ENCODE peak calls at places on chromosomes 16 and 17, in ten cellular contexts. S, U, Z, T, M, F, R, L, C and X are unnamed samples.

GRCh38 chr16:86975445-86975844 is 341.7 kb downstream of the C16orf95 start:
- DNase-seq in S (peak; percentile 88), U (no peak), Z (no peak), T (no peak), M (no peak), F (no peak), R (no peak), L (no peak), C (no peak), X (no peak)

GRCh38 chr17:49260011-49260921 is 29.7 kb upstream of the PHOSPHO1 start:
- DNase-seq in S (peak; percentile 89), U (peak; percentile 29), Z (peak; percentile 90), T (peak; percentile 76), M (no peak), F (peak; percentile 55), R (no peak), L (peak; percentile 36), C (no peak), X (peak; percentile 43)

GRCh38 chr17:56681561-56682266 is 88.2 kb downstream of the NOG start:
- DNase-seq in S (peak; percentile 87), U (no peak), Z (no peak), T (no peak), M (no peak), F (no peak), R (no peak), L (no peak), C (no peak), X (no peak)

GRCh38 chr17:40597168-40598020 is 32.1 kb upstream of the CCR7 start:
- DNase-seq in S (no peak), U (no peak), Z (no peak), T (no peak), M (no peak), F (no peak), R (no peak), L (no peak), C (no peak), X (no peak)

GRCh38 chr17:16001498-16001897 is 1.9 kb downstream of the TTC19 start:
- DNase-seq in S (peak; percentile 22), U (no peak), Z (no peak), T (no peak), M (no peak), F (no peak), R (no peak), L (no peak), C (no peak), X (no peak)

GRCh38 chr16:30521873-30522641 is 4.3 kb downstream of the ZNF768 start:
- DNase-seq in S (no peak), U (no peak), Z (no peak), T (no peak), M (no peak), F (no peak), R (no peak), L (peak; percentile 38), C (no peak), X (no peak)

GRCh38 chr16:49337814-49338350 is 35.7 kb upstream of the C16orf78 start:
- DNase-seq in S (no peak), U (no peak), Z (no peak), T (no peak), M (peak; percentile 76), F (no peak), R (peak; percentile 64), L (no peak), C (peak; percentile 33), X (no peak)

GRCh38 chr17:50772251-50772650 is 4.9 kb upstream of the ANKRD40CL start:
- DNase-seq in S (no peak), U (no peak), Z (no peak), T (no peak), M (no peak), F (no peak), R (no peak), L (no peak), C (no peak), X (no peak)

GRCh38 chr17:48451489-48451888 is 21.5 kb upstream of the SKAP1 start:
- DNase-seq in S (no peak), U (no peak), Z (no peak), T (no peak), M (no peak), F (no peak), R (no peak), L (no peak), C (no peak), X (no peak)

GRCh38 chr16:69309316-69309715 is 1.8 kb upstream of the VPS4A start:
- DNase-seq in S (no peak), U (no peak), Z (no peak), T (no peak), M (no peak), F (no peak), R (no peak), L (no peak), C (no peak), X (no peak)

GRCh38 chr17:69402052-69402451 is 12.4 kb upstream of the MAP2K6 start:
- DNase-seq in S (peak; percentile 48), U (no peak), Z (no peak), T (no peak), M (no peak), F (no peak), R (no peak), L (no peak), C (no peak), X (no peak)

GRCh38 chr17:35162755-35163154 is 15.1 kb downstream of the UNC45B start:
- DNase-seq in S (no peak), U (no peak), Z (no peak), T (no peak), M (no peak), F (no peak), R (no peak), L (no peak), C (no peak), X (no peak)

GRCh38 chr17:81912441-81913309 is 1.5 kb upstream of the PCYT2 start:
- DNase-seq in S (no peak), U (no peak), Z (no peak), T (no peak), M (no peak), F (no peak), R (no peak), L (no peak), C (no peak), X (no peak)

GRCh38 chr17:38509008-38509771 is 80.9 kb downstream of the ARHGAP23 start:
- DNase-seq in S (peak; percentile 82), U (peak; percentile 35), Z (peak; percentile 78), T (peak; percentile 72), M (no peak), F (peak; percentile 57), R (no peak), L (peak; percentile 68), C (no peak), X (peak; percentile 60)

GRCh38 chr16:1791943-1792812 is 1.3 kb downstream of the IGFALS start:
- DNase-seq in S (no peak), U (no peak), Z (peak; percentile 23), T (no peak), M (no peak), F (no peak), R (no peak), L (no peak), C (no peak), X (peak; percentile 2)

GRCh38 chr17:64426584-64426983 is 22.3 kb upstream of the MILR1 start:
- DNase-seq in S (no peak), U (no peak), Z (no peak), T (no peak), M (no peak), F (no peak), R (no peak), L (no peak), C (no peak), X (no peak)

GRCh38 chr17:20944014-20944905 is 98.6 kb downstream of the USP22 start:
- DNase-seq in S (no peak), U (no peak), Z (no peak), T (peak; percentile 46), M (peak; percentile 9), F (peak; percentile 27), R (peak; percentile 72), L (peak; percentile 65), C (peak; percentile 75), X (no peak)

GRCh38 chr17:77479372-77479781 is 338.6 kb downstream of the SEC14L1 start:
- DNase-seq in S (no peak), U (no peak), Z (no peak), T (no peak), M (no peak), F (no peak), R (no peak), L (no peak), C (no peak), X (no peak)

GRCh38 chr16:12337776-12338655 is 361.5 kb downstream of the SNX29 start:
- DNase-seq in S (no peak), U (no peak), Z (no peak), T (no peak), M (no peak), F (no peak), R (no peak), L (no peak), C (peak; percentile 42), X (no peak)

GRCh38 chr17:60102632-60103047 is 23.9 kb upstream of the HEATR6 start:
- DNase-seq in S (peak; percentile 84), U (peak; percentile 15), Z (peak; percentile 32), T (peak; percentile 72), M (no peak), F (peak; percentile 69), R (no peak), L (no peak), C (no peak), X (no peak)

GRCh38 chr17:16406742-16407674 is 8.4 kb upstream of the TRPV2 start:
- DNase-seq in S (peak; percentile 45), U (no peak), Z (peak; percentile 75), T (peak; percentile 26), M (no peak), F (no peak), R (peak; percentile 56), L (no peak), C (no peak), X (no peak)

GRCh38 chr16:87707097-87707496 is 58.7 kb downstream of the KLHDC4 start:
- DNase-seq in S (no peak), U (no peak), Z (no peak), T (no peak), M (no peak), F (no peak), R (no peak), L (no peak), C (no peak), X (no peak)

GRCh38 chr17:41437254-41437653 is 3.5 kb downstream of the KRT38 start:
- DNase-seq in S (no peak), U (no peak), Z (no peak), T (no peak), M (no peak), F (no peak), R (no peak), L (no peak), C (no peak), X (no peak)

GRCh38 chr17:42056634-42057033 is 6.2 kb upstream of the C17orf113 start:
- DNase-seq in S (no peak), U (no peak), Z (no peak), T (no peak), M (no peak), F (no peak), R (no peak), L (no peak), C (no peak), X (no peak)

GRCh38 chr16:75267631-75268264 is 16.3 kb upstream of the BCAR1 start:
- DNase-seq in S (peak; percentile 75), U (no peak), Z (peak; percentile 91), T (no peak), M (peak; percentile 89), F (no peak), R (peak; percentile 56), L (peak; percentile 79), C (peak; percentile 44), X (no peak)

GRCh38 chr17:78683031-78683961 is 98.8 kb downstream of the CYTH1 start:
- DNase-seq in S (no peak), U (no peak), Z (no peak), T (no peak), M (no peak), F (no peak), R (no peak), L (no peak), C (no peak), X (no peak)

GRCh38 chr17:9936075-9936474 is 31.0 kb upstream of the RCVRN start:
- DNase-seq in S (no peak), U (no peak), Z (peak; percentile 21), T (no peak), M (no peak), F (no peak), R (no peak), L (no peak), C (no peak), X (no peak)

GRCh38 chr16:1960665-1961630 is 1.6 kb downstream of the NDUFB10 start:
- DNase-seq in S (peak; percentile 67), U (no peak), Z (no peak), T (no peak), M (no peak), F (no peak), R (no peak), L (no peak), C (no peak), X (no peak)